ENCODE peak calls at places on chromosomes 4 and X, in six cellular contexts. L, B, V, Y, O and C are unnamed samples.

GRCh38 chr4:52957220-52957686 is 95.1 kb downstream of the RASL11B start:
- DNase-seq in L (peak), B (no peak), V (peak), Y (no peak), O (no peak), C (no peak)

GRCh38 chr4:54930226-54930625 is 195.2 kb downstream of the KDR start:
- DNase-seq in L (peak), B (no peak), V (no peak), Y (no peak), O (no peak), C (no peak)

GRCh38 chr4:42371306-42372063 is 25.8 kb upstream of the SHISA3 start:
- DNase-seq in L (peak), B (no peak), V (no peak), Y (peak), O (no peak), C (peak)

GRCh38 chr4:100289980-100290379 is 99.7 kb upstream of the DDIT4L start:
- DNase-seq in L (no peak), B (no peak), V (no peak), Y (no peak), O (no peak), C (no peak)

GRCh38 chrX:106606583-106606982 is 5.2 kb upstream of the RADX start:
- DNase-seq in L (no peak), B (no peak), V (no peak), Y (no peak), O (no peak), C (no peak)

GRCh38 chr4:2786152-2786671 is 6.7 kb upstream of the SH3BP2 start:
- DNase-seq in L (no peak), B (no peak), V (no peak), Y (no peak), O (no peak), C (no peak)

GRCh38 chrX:17376381-17377046 is 1.5 kb downstream of the NHS start:
- DNase-seq in L (no peak), B (no peak), V (peak), Y (peak), O (peak), C (no peak)

GRCh38 chrX:56066016-56066415 is 166.1 kb upstream of the KLF8 start:
- DNase-seq in L (no peak), B (no peak), V (no peak), Y (no peak), O (no peak), C (no peak)

GRCh38 chr4:90689739-90690138 is 562.5 kb downstream of the CCSER1 start:
- DNase-seq in L (no peak), B (no peak), V (no peak), Y (peak), O (no peak), C (no peak)

GRCh38 chrX:24207826-24208225 is 58.3 kb downstream of the ZFX start:
- DNase-seq in L (peak), B (no peak), V (no peak), Y (no peak), O (no peak), C (no peak)

GRCh38 chrX:115690554-115691216 is 129.7 kb downstream of the PLS3 start:
- DNase-seq in L (peak), B (peak), V (peak), Y (peak), O (peak), C (peak)

GRCh38 chr4:157300678-157301077 is 80.2 kb downstream of the GRIA2 start:
- DNase-seq in L (no peak), B (no peak), V (no peak), Y (peak), O (no peak), C (no peak)

GRCh38 chrX:50100188-50100587 is 100.6 kb downstream of the AKAP4 start:
- DNase-seq in L (no peak), B (no peak), V (no peak), Y (peak), O (no peak), C (peak)

GRCh38 chrX:24260827-24261550 is 52.9 kb downstream of the SUPT20HL2 start:
- DNase-seq in L (peak), B (no peak), V (no peak), Y (no peak), O (no peak), C (peak)

GRCh38 chrX:119763175-119763574 is 4.8 kb downstream of the SOWAHD start:
- DNase-seq in L (peak), B (no peak), V (no peak), Y (peak), O (no peak), C (peak)

GRCh38 chrX:38513087-38513742 is 48.1 kb upstream of the TSPAN7 start:
- DNase-seq in L (no peak), B (no peak), V (no peak), Y (no peak), O (no peak), C (no peak)

GRCh38 chrX:97229318-97229717 is 345.6 kb downstream of the RPA4 start:
- DNase-seq in L (no peak), B (no peak), V (no peak), Y (no peak), O (no peak), C (no peak)

GRCh38 chr4:120733968-120734367 is 188.6 kb downstream of the PRDM5 start:
- DNase-seq in L (no peak), B (no peak), V (no peak), Y (no peak), O (no peak), C (no peak)

GRCh38 chrX:55074851-55075467 is at the start of gene PAGE2B:
- DNase-seq in L (no peak), B (no peak), V (no peak), Y (no peak), O (no peak), C (no peak)

GRCh38 chr4:168769416-168769815 is 240.6 kb downstream of the CBR4 start:
- DNase-seq in L (peak), B (no peak), V (no peak), Y (no peak), O (no peak), C (peak)

GRCh38 chr4:88012652-88013051 is 5.2 kb downstream of the PKD2 start:
- DNase-seq in L (no peak), B (no peak), V (no peak), Y (no peak), O (no peak), C (no peak)

GRCh38 chr4:10075953-10076391 is 40.6 kb downstream of the WDR1 start:
- DNase-seq in L (no peak), B (no peak), V (no peak), Y (no peak), O (no peak), C (no peak)

GRCh38 chr4:598925-599324 is 22.8 kb upstream of the TMEM271 start:
- DNase-seq in L (no peak), B (no peak), V (no peak), Y (no peak), O (no peak), C (no peak)
- H2BK15ac ChIP-seq in L (no peak), B (no peak), V (no peak), Y (no peak), O (no peak), C (no peak)

DNA sequence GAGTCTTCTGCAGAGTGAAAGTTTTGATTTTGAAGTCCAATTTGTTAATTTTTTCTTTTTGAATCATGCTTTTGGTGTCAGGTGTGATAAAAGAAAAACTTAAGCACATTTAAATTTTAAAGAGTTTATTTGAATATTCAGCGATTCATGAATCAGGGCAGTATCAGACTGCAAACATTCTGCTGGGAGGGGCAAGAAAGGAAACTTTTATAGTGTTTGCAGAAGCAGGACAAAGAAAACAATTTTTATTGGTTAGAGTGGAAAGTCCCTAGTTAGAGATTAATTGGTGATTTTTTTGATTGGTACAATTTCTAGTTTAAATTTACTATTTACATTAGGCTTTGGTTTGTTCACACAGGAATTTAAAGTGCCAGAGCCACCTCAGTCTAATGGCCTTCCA is 1.5 kb upstream of the DIPK2B start:
- DNase-seq in L (no peak), B (no peak), V (no peak), Y (no peak), O (no peak), C (no peak)
- H2BK15ac ChIP-seq in L (no peak), B (no peak), V (no peak), Y (no peak), O (no peak), C (no peak)

GRCh38 chr4:689498-690122 is 659 bp upstream of the SLC49A3 start:
- DNase-seq in L (no peak), B (no peak), V (no peak), Y (no peak), O (no peak), C (no peak)
- H2BK15ac ChIP-seq in L (no peak), B (no peak), V (peak), Y (no peak), O (peak), C (no peak)

GRCh38 chr4:161827013-161827412 is 336.8 kb downstream of the FSTL5 start:
- DNase-seq in L (no peak), B (peak), V (no peak), Y (peak), O (no peak), C (no peak)
- H2BK15ac ChIP-seq in L (no peak), B (no peak), V (no peak), Y (no peak), O (no peak), C (no peak)

DNA sequence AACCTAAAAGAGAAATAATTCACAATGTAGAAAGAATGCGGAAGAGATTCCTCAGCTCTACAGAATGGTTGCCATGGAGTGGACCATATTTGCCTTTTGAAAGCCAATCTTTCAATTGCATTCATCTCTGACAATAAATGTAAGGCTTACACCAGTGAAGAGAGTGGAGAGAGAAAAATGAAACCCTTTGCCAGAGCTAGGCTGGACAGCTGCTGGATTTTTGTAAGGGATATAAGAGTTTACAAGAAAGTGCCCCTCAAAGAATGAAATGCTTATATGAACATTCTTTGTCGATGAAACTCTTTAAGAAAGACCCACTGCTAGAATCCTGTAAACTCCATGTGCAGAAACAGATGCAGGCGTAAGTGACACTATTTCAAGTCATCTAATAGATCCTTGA is 66.0 kb upstream of the FAT1 start:
- DNase-seq in L (peak), B (no peak), V (no peak), Y (no peak), O (no peak), C (peak)
- H2BK15ac ChIP-seq in L (peak), B (no peak), V (no peak), Y (no peak), O (no peak), C (no peak)

DNA sequence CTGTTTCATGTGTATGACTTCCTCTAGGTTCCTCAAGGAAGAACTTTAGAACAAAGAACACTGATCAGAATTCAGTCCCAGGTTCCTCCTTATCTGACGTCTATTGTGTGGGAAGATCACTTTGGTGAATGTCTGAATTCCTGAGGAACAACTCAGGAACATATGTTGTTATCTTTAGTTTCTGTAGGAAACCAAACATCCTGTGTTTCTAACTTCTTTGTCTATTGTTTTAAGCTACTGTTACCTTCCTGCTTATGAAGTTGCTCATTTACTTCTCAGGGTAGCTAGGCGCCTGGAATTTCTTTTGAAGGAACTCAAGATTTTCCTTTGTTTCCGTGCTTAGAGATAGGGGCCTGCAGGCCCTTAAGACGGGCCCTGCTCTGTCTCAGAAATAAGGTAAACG is 46.2 kb downstream of the MAGEB5 start:
- DNase-seq in L (peak), B (no peak), V (no peak), Y (peak), O (no peak), C (no peak)
- H2BK15ac ChIP-seq in L (no peak), B (no peak), V (no peak), Y (no peak), O (no peak), C (no peak)